ENCODE peak calls at places on chromosome 11, in four cellular contexts. X is neural crest cell; H is activated effector memory CD4-positive, alpha-beta T cell treated with Interleukin-2 at 50 U/mL for 16 hours; G is GM20000. I is an unnamed sample.

GRCh38 chr11:48025983-48026340 is 45.6 kb downstream of the PTPRJ start:
- DNase-seq in G (no peak), H (no peak), X (no peak), I (no peak)

GRCh38 chr11:130651266-130651855 is 202.9 kb downstream of the ADAMTS15 start:
- DNase-seq in H (no peak), G (no peak), X (no peak), I (no peak)

GRCh38 chr11:86688398-86689179 is 16.2 kb upstream of the ME3 start:
- DNase-seq in G (no peak), H (no peak), X (no peak), I (no peak)

GRCh38 chr11:78801161-78801884 is 226.7 kb upstream of the NARS2 start:
- DNase-seq in H (no peak), G (no peak), X (no peak), I (no peak)

GRCh38 chr11:112225753-112226061 is 521 bp upstream of the PTS start:
- DNase-seq in G (no peak), H (no peak), X (no peak), I (no peak)

GRCh38 chr11:115363921-115364320 is 140.3 kb downstream of the CADM1 start:
- DNase-seq in X (no peak), G (no peak), H (no peak), I (no peak)

GRCh38 chr11:34855754-34856095 is 60.5 kb downstream of the APIP start:
- DNase-seq in X (no peak), H (no peak), G (no peak), I (no peak)

GRCh38 chr11:76807206-76807875 is 24.2 kb downstream of the TSKU start:
- DNase-seq in G (peak; percentile 81), H (peak; percentile 37), X (peak; percentile 96), I (peak; percentile 77)

GRCh38 chr11:121961228-121961860 is 154.7 kb downstream of the BLID start:
- DNase-seq in X (no peak), H (no peak), G (no peak), I (no peak)

GRCh38 chr11:2517016-2517385 is 72.2 kb downstream of the KCNQ1 start:
- DNase-seq in G (no peak), X (no peak), H (no peak), I (no peak)